ENCODE peak calls at places on chromosomes 4 and X, in seven cellular contexts. A is adrenal gland, T is upper lobe of left lung, Y is DND-41, J is endodermal cell, M is left lung, R is heart left ventricle. G is an unnamed sample.

GRCh38 chr4:112514079-112514448 is 1.9 kb downstream of the NEUROG2 start:
- DNase-seq in T (no peak), R (no peak), A (no peak), Y (no peak), J (peak; percentile 64), M (no peak), G (no peak)

GRCh38 chr4:118289794-118290193 is 63.0 kb downstream of the PRSS12 start:
- DNase-seq in J (no peak), T (no peak), M (no peak), R (no peak), A (no peak), Y (no peak), G (no peak)

GRCh38 chrX:73127700-73128241 is 48.5 kb upstream of the PABPC1L2A start:
- DNase-seq in Y (no peak), T (peak; percentile 25), R (no peak), M (no peak), A (no peak), J (peak; percentile 75), G (no peak)

GRCh38 chr4:158172196-158172557 is 648 bp downstream of the GASK1B start:
- DNase-seq in T (no peak), R (no peak), M (no peak), A (no peak), Y (no peak), J (no peak), G (peak; percentile 43)

GRCh38 chrX:97210501-97210900 is 326.8 kb downstream of the RPA4 start:
- DNase-seq in A (no peak), J (no peak), R (no peak), Y (no peak), M (no peak), T (no peak), G (no peak)

GRCh38 chr4:16045687-16046086 is 38.1 kb downstream of the PROM1 start:
- DNase-seq in Y (no peak), T (no peak), A (no peak), R (no peak), M (no peak), J (no peak), G (no peak)

GRCh38 chr4:41183021-41183553 is 31.3 kb downstream of the APBB2 start:
- DNase-seq in T (no peak), R (no peak), A (no peak), Y (no peak), M (no peak), J (no peak), G (no peak)

GRCh38 chr4:126799471-126799870 is 833.3 kb upstream of the INTU start:
- DNase-seq in J (no peak), T (no peak), R (no peak), M (no peak), A (no peak), Y (no peak), G (peak; percentile 83)

GRCh38 chrX:120260369-120260768 is 9.8 kb downstream of the ZBTB33 start:
- DNase-seq in J (no peak), Y (no peak), R (no peak), M (no peak), A (no peak), T (no peak), G (no peak)

GRCh38 chrX:119982145-119982544 is 38.6 kb upstream of the NKAP start:
- DNase-seq in R (no peak), Y (no peak), A (peak; percentile 18), M (no peak), J (no peak), T (no peak), G (no peak)

GRCh38 chr4:26083987-26084386 is 170.0 kb downstream of the SMIM20 start:
- DNase-seq in A (no peak), J (no peak), Y (no peak), M (no peak), T (peak; percentile 46), R (no peak), G (peak; percentile 96)

GRCh38 chr4:184930026-184930425 is 88.3 kb upstream of the HELT start:
- DNase-seq in R (no peak), Y (no peak), T (no peak), M (no peak), J (no peak), A (no peak), G (no peak)

GRCh38 chr4:121863787-121864186 is 6.5 kb downstream of the BBS7 start:
- DNase-seq in J (peak; percentile 60), A (no peak), Y (no peak), M (no peak), T (no peak), R (no peak), G (no peak)
- H3K36me3 ChIP-seq in J (peaks cover 63% of the 10 kb centered on the region), A (peaks cover 21% of the 10 kb centered on the region), Y (peaks cover 29% of the 10 kb centered on the region), M (no peaks in the 10 kb centered on the region), T (peaks cover 7% of the 10 kb centered on the region), R (no peaks in the 10 kb centered on the region), G (peaks cover 34% of the 10 kb centered on the region)

DNA sequence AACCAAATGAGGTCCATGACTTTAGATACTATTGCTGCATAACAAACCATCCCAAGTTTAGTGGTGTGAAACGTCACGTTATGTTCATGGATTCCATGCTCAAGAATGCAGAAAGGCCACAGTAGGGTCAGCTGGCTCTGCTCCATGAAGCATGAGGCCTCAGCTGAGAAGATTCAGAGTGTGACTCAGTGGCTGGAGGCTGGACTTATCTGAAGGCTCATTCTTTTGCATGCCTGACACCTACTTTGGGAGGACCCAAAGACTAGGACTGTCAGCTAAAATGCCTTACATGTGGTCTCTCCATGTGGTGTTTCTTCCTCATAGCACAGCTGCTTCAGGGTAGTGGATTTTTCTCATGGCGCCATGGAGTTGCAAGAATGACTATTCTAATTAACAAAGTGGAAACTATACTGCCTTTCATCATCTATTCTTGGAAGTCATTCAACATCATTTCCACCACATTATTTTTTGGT is 11.5 kb upstream of the CCDC149 start:
- DNase-seq in R (no peak), Y (no peak), J (no peak), M (peak; percentile 75), T (no peak), A (no peak), G (peak; percentile 12)
- H3K4me3 ChIP-seq in R (no peak overlapping the region), Y (no peak overlapping the region), J (no peak overlapping the region), M (no peak overlapping the region), T (no peak overlapping the region), A (no peak overlapping the region), G (no peak overlapping the region)

DNA sequence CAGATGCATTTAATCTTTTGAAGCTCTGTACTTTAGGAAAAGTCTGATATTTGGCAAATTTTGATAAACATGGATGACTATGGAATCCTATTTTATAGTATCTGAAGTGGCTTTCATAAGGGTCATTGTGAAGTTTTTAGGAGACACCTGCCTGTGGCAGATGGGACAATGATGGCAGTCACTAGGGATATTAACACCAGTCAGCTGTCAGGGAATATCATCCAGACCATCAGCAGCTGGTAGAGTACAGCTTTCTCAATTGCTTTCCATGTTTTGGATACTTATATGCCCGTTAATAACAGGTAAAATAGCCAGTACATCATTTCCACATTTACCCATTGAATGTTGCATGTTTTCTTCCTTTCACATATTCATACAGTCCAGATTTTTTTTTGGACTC is 39.1 kb downstream of the NPNT start:
- DNase-seq in Y (no peak), T (no peak), M (no peak), R (no peak), J (no peak), A (no peak), G (no peak)
- H3K27ac ChIP-seq in Y (no peak overlapping the region), T (no peak overlapping the region), M (no peak overlapping the region), R (no peak overlapping the region), J (no peak overlapping the region), A (no peak overlapping the region), G (peak overlapping the region; percentile 18)

GRCh38 chr4:10083331-10083769 is 33.2 kb downstream of the WDR1 start:
- DNase-seq in A (no peak), T (peak; percentile 15), J (no peak), Y (no peak), M (no peak), R (peak; percentile 16), G (no peak)
- H3K36me3 ChIP-seq in A (peaks cover 97% of the 10 kb centered on the region), T (peaks cover 100% of the 10 kb centered on the region), J (peaks cover 90% of the 10 kb centered on the region), Y (peaks cover 99% of the 10 kb centered on the region), M (peaks cover 7% of the 10 kb centered on the region), R (peaks cover 3% of the 10 kb centered on the region), G (peaks cover 69% of the 10 kb centered on the region)

DNA sequence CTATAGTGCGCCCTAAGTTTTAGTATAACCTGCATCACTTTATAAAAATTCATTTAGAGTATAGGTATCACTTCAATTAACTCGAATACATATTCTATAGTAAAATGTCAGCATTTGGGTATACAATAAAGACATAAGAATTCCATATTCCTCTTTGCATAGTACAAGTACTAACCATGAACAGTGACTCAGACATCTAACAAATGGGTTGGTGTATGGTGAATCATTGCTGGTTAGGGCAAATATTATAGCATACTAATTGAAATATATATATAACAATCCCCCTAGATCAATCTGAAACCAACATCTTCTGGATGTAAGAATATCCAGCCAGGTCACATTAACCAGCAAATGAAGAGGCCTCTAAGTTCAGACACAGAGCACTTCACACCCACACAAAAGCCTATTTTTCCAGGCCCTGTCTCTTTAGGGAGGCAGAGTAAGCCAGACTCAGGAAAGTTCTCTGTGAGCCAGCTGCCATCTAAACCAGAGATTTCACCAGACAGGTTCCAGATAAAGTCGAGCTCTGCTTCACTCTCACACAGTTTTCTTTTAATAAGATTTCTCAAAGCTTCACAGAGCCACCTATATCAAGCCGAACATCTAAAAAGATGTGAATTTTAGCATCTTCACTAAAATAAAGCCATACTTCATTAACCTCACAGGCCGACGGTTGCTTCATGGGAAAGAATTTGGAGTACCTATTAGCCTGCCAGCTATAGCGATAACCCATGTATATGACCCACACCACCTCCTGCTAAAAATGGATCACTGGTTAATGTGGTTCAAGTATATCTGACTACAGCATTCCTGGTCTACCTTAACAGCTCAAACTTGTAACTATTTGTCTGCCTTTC is 200.0 kb upstream of the FTHL17 start:
- DNase-seq in T (no peak), M (no peak), Y (no peak), J (no peak), R (no peak), A (no peak), G (peak; percentile 44)
- H3K4me3 ChIP-seq in T (no peak overlapping the region), M (no peak overlapping the region), Y (no peak overlapping the region), J (no peak overlapping the region), R (no peak overlapping the region), A (no peak overlapping the region), G (no peak overlapping the region)

G was measured in SJCRH30.